ENCODE peak calls at places on chromosomes 16 and 17, in six cellular contexts. One of them, this sample, is unnamed.

GRCh38 chr17:40547079-40547784 is 18.0 kb downstream of the CCR7 start:
- DNase-seq in glutamatergic neuron: no peak
- DNase-seq in fibroblast of mammary gland: no peak
- DNase-seq in foreskin fibroblast: no peak
- DNase-seq in uterus: peak
- DNase-seq in AG04450: no peak
- DNase-seq in this sample: no peak

GRCh38 chr16:73231379-73231778 is 183.5 kb upstream of the ZFHX3 start:
- DNase-seq in glutamatergic neuron: no peak
- DNase-seq in foreskin fibroblast: no peak
- DNase-seq in AG04450: no peak
- DNase-seq in uterus: no peak
- DNase-seq in fibroblast of mammary gland: no peak
- DNase-seq in this sample: no peak

GRCh38 chr16:566475-567361 is at the start of gene NHLRC4:
- DNase-seq in uterus: peak
- DNase-seq in AG04450: no peak
- DNase-seq in foreskin fibroblast: peak
- DNase-seq in glutamatergic neuron: peak
- DNase-seq in fibroblast of mammary gland: peak
- DNase-seq in this sample: peak

GRCh38 chr17:57762375-57762916 is 17.3 kb upstream of the CCDC182 start:
- DNase-seq in AG04450: no peak
- DNase-seq in uterus: no peak
- DNase-seq in foreskin fibroblast: no peak
- DNase-seq in fibroblast of mammary gland: no peak
- DNase-seq in glutamatergic neuron: no peak
- DNase-seq in this sample: no peak

GRCh38 chr16:2044541-2044940 is 3.1 kb downstream of the NTHL1 start:
- DNase-seq in foreskin fibroblast: no peak
- DNase-seq in AG04450: no peak
- DNase-seq in glutamatergic neuron: peak
- DNase-seq in uterus: no peak
- DNase-seq in fibroblast of mammary gland: no peak
- DNase-seq in this sample: no peak

GRCh38 chr16:66050991-66051390 is 315.5 kb upstream of the CDH5 start:
- DNase-seq in glutamatergic neuron: no peak
- DNase-seq in foreskin fibroblast: no peak
- DNase-seq in AG04450: no peak
- DNase-seq in uterus: no peak
- DNase-seq in fibroblast of mammary gland: no peak
- DNase-seq in this sample: no peak

GRCh38 chr16:57577214-57577613 is 34.8 kb downstream of the ADGRG5 start:
- DNase-seq in uterus: peak
- DNase-seq in foreskin fibroblast: no peak
- DNase-seq in AG04450: no peak
- DNase-seq in fibroblast of mammary gland: no peak
- DNase-seq in glutamatergic neuron: no peak
- DNase-seq in this sample: no peak

GRCh38 chr17:35766903-35767510 is 6.3 kb downstream of the C17orf50 start:
- DNase-seq in uterus: no peak
- DNase-seq in AG04450: no peak
- DNase-seq in fibroblast of mammary gland: peak
- DNase-seq in foreskin fibroblast: no peak
- DNase-seq in glutamatergic neuron: no peak
- DNase-seq in this sample: peak

GRCh38 chr17:50360716-50361115 is 12.3 kb downstream of the MRPL27 start:
- DNase-seq in glutamatergic neuron: no peak
- DNase-seq in AG04450: no peak
- DNase-seq in uterus: no peak
- DNase-seq in fibroblast of mammary gland: no peak
- DNase-seq in foreskin fibroblast: no peak
- DNase-seq in this sample: no peak

GRCh38 chr17:72705905-72706395 is 386.5 kb downstream of the SLC39A11 start:
- DNase-seq in foreskin fibroblast: no peak
- DNase-seq in glutamatergic neuron: no peak
- DNase-seq in fibroblast of mammary gland: no peak
- DNase-seq in uterus: no peak
- DNase-seq in AG04450: no peak
- DNase-seq in this sample: peak

GRCh38 chr16:50035468-50035992 is 10.5 kb downstream of the CNEP1R1 start:
- DNase-seq in AG04450: no peak
- DNase-seq in fibroblast of mammary gland: no peak
- DNase-seq in foreskin fibroblast: no peak
- DNase-seq in glutamatergic neuron: no peak
- DNase-seq in uterus: no peak
- DNase-seq in this sample: no peak

GRCh38 chr17:32261937-32262510 is 3.6 kb upstream of the RHBDL3 start:
- DNase-seq in uterus: no peak
- DNase-seq in foreskin fibroblast: no peak
- DNase-seq in glutamatergic neuron: peak
- DNase-seq in AG04450: no peak
- DNase-seq in fibroblast of mammary gland: no peak
- DNase-seq in this sample: no peak

GRCh38 chr17:32264823-32265191 is 825 bp upstream of the RHBDL3 start:
- DNase-seq in fibroblast of mammary gland: no peak
- DNase-seq in foreskin fibroblast: no peak
- DNase-seq in AG04450: no peak
- DNase-seq in glutamatergic neuron: peak
- DNase-seq in uterus: no peak
- DNase-seq in this sample: no peak

GRCh38 chr17:32265192-32265895 is at the start of gene RHBDL3:
- DNase-seq in foreskin fibroblast: no peak
- DNase-seq in fibroblast of mammary gland: no peak
- DNase-seq in AG04450: no peak
- DNase-seq in glutamatergic neuron: peak
- DNase-seq in uterus: peak
- DNase-seq in this sample: no peak

GRCh38 chr17:32265896-32266388 is 310 bp downstream of the RHBDL3 start:
- DNase-seq in uterus: no peak
- DNase-seq in fibroblast of mammary gland: no peak
- DNase-seq in AG04450: no peak
- DNase-seq in foreskin fibroblast: no peak
- DNase-seq in glutamatergic neuron: no peak
- DNase-seq in this sample: no peak

GRCh38 chr17:32264140-32264799 is 1.4 kb upstream of the RHBDL3 start:
- DNase-seq in foreskin fibroblast: no peak
- DNase-seq in glutamatergic neuron: peak
- DNase-seq in fibroblast of mammary gland: no peak
- DNase-seq in uterus: no peak
- DNase-seq in AG04450: no peak
- DNase-seq in this sample: no peak
- TF ChIP-seq CTCF in foreskin fibroblast: no peak
- TF ChIP-seq CTCF in glutamatergic neuron: peak
- TF ChIP-seq CTCF in fibroblast of mammary gland: peak
- TF ChIP-seq CTCF in uterus: peak
- TF ChIP-seq CTCF in AG04450: peak
- TF ChIP-seq CTCF in this sample: no peak

GRCh38 chr17:1168537-1169234 is 11.1 kb downstream of the ABR start:
- DNase-seq in uterus: no peak
- DNase-seq in fibroblast of mammary gland: no peak
- DNase-seq in AG04450: no peak
- DNase-seq in glutamatergic neuron: peak
- DNase-seq in foreskin fibroblast: no peak
- DNase-seq in this sample: no peak

GRCh38 chr17:1169471-1169908 is 10.3 kb downstream of the ABR start:
- DNase-seq in foreskin fibroblast: no peak
- DNase-seq in glutamatergic neuron: no peak
- DNase-seq in uterus: no peak
- DNase-seq in AG04450: no peak
- DNase-seq in fibroblast of mammary gland: no peak
- DNase-seq in this sample: no peak

GRCh38 chr17:1169913-1170312 is 9.9 kb downstream of the ABR start:
- DNase-seq in fibroblast of mammary gland: no peak
- DNase-seq in glutamatergic neuron: no peak
- DNase-seq in uterus: no peak
- DNase-seq in foreskin fibroblast: no peak
- DNase-seq in AG04450: no peak
- DNase-seq in this sample: no peak

GRCh38 chr17:1171953-1172352 is 7.8 kb downstream of the ABR start:
- DNase-seq in uterus: no peak
- DNase-seq in fibroblast of mammary gland: no peak
- DNase-seq in glutamatergic neuron: no peak
- DNase-seq in AG04450: no peak
- DNase-seq in foreskin fibroblast: no peak
- DNase-seq in this sample: no peak

DNA sequence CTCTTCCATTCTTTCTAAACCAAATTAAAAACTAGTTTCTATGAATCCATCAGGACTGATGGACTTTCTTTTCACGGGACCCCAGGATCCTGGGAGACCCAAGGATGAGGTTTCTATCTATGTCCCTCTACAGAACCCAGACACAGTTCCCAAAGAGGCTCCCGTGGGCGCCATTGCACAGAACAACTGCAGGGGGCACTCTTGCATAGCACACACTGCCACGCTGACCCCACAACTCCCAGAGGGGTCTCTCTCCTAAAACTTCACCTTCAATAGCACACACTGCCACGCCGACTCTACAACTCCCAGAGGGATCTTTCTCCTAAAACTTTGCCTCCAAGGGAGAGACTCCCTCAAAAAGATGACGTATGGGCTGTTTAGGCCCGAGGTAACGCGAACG is 9.0 kb downstream of the ABR start:
- DNase-seq in foreskin fibroblast: no peak
- DNase-seq in AG04450: no peak
- DNase-seq in glutamatergic neuron: no peak
- DNase-seq in uterus: no peak
- DNase-seq in fibroblast of mammary gland: no peak
- DNase-seq in this sample: no peak
- TF ChIP-seq CTCF in foreskin fibroblast: no peak
- TF ChIP-seq CTCF in AG04450: peak
- TF ChIP-seq CTCF in glutamatergic neuron: peak
- TF ChIP-seq CTCF in uterus: no peak
- TF ChIP-seq CTCF in fibroblast of mammary gland: peak
- TF ChIP-seq CTCF in this sample: peak

DNA sequence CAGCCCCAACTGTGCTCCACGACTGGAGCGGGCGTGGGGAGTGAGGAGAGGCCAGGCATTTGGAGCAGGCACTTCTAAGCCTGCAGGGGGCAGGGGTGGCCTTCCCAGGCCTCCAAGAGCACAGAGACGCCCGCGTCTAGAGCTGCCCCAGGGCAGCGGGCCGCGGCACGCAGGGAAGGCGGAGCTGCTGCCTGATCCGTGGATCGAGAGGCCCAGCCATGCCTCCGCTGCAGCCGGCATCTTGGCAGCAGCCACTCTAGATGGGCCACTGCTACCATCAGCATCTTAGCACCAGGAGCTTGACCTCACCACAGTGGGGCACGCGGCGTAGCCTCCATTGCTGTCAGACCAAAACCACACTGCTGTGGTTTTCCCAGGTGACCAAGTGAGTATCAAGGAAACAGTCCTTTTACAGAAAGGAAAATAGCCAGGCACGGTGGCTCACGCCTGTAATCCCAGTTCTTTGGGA is 20.4 kb upstream of the WDR45B start:
- DNase-seq in fibroblast of mammary gland: peak
- DNase-seq in uterus: no peak
- DNase-seq in glutamatergic neuron: peak
- DNase-seq in foreskin fibroblast: peak
- DNase-seq in AG04450: peak
- DNase-seq in this sample: peak
- TF ChIP-seq CTCF in fibroblast of mammary gland: peak
- TF ChIP-seq CTCF in uterus: peak
- TF ChIP-seq CTCF in glutamatergic neuron: no peak
- TF ChIP-seq CTCF in foreskin fibroblast: peak
- TF ChIP-seq CTCF in AG04450: peak
- TF ChIP-seq CTCF in this sample: peak

GRCh38 chr16:77170805-77171204 is 20.2 kb upstream of the MON1B start:
- DNase-seq in uterus: no peak
- DNase-seq in foreskin fibroblast: no peak
- DNase-seq in AG04450: no peak
- DNase-seq in glutamatergic neuron: no peak
- DNase-seq in fibroblast of mammary gland: no peak
- DNase-seq in this sample: no peak

GRCh38 chr16:77172964-77173363 is 18.0 kb upstream of the MON1B start:
- DNase-seq in AG04450: no peak
- DNase-seq in uterus: no peak
- DNase-seq in foreskin fibroblast: no peak
- DNase-seq in fibroblast of mammary gland: peak
- DNase-seq in glutamatergic neuron: no peak
- DNase-seq in this sample: no peak

GRCh38 chr16:77171750-77172635 is 19.0 kb upstream of the MON1B start:
- DNase-seq in fibroblast of mammary gland: peak
- DNase-seq in AG04450: peak
- DNase-seq in uterus: no peak
- DNase-seq in foreskin fibroblast: peak
- DNase-seq in glutamatergic neuron: no peak
- DNase-seq in this sample: peak

DNA sequence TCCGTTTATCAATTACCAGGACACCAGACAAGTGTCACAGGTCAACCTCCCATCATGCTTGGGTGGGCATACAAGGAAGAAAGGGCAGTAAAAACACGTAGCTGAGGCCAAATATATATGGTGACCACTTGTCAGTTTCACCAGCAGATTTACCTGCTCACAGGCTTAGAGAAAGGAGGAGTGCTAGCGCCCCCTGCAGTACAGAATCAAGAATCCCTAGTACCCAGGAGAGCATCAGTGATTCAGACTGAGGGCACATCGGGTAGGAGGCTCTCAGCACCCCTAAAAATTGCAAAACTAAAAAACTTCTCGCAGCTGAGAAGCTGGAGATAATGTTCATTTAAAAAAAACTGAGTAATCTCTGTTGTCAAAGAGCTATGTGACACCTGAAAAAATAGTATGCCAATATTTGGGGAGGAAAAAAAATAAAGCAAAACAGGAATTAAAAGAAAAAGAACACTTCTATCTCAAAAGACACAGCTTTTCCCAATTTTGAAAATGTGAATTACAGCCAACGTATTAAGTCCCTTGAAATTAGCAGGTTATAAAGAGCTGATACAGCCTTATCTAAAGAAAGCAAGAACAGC is 21.2 kb upstream of the MON1B start:
- DNase-seq in fibroblast of mammary gland: peak
- DNase-seq in foreskin fibroblast: peak
- DNase-seq in AG04450: no peak
- DNase-seq in uterus: no peak
- DNase-seq in glutamatergic neuron: peak
- DNase-seq in this sample: peak
- TF ChIP-seq CTCF in fibroblast of mammary gland: peak
- TF ChIP-seq CTCF in foreskin fibroblast: peak
- TF ChIP-seq CTCF in AG04450: peak
- TF ChIP-seq CTCF in uterus: no peak
- TF ChIP-seq CTCF in glutamatergic neuron: peak
- TF ChIP-seq CTCF in this sample: peak

GRCh38 chr17:61411114-61411943 is 11.7 kb downstream of the TBX2 start:
- DNase-seq in glutamatergic neuron: peak
- DNase-seq in fibroblast of mammary gland: peak
- DNase-seq in uterus: peak
- DNase-seq in foreskin fibroblast: peak
- DNase-seq in AG04450: no peak
- DNase-seq in this sample: peak
- TF ChIP-seq CTCF in glutamatergic neuron: peak
- TF ChIP-seq CTCF in fibroblast of mammary gland: peak
- TF ChIP-seq CTCF in uterus: peak
- TF ChIP-seq CTCF in foreskin fibroblast: peak
- TF ChIP-seq CTCF in AG04450: peak
- TF ChIP-seq CTCF in this sample: no peak

DNA sequence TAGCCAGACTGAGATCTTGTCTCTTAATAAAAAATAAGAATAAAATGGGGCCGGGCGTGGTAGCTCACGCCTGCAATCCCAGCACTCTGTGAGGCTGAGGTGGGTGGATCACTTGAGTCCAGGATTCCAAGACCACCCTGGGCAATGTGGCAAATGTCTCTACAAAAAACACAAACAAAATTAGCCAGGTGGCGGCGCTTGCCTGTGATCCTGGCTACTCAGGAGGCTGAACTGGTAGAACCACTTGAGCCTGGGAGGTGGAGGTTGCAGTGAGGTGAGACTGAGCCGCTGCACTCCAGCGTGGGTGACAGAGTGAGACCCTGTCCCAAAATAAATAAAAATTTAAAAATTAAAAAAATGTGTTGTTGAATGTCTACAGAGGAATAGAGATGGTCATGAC is 2.9 kb upstream of the DEF8 start:
- DNase-seq in glutamatergic neuron: no peak
- DNase-seq in fibroblast of mammary gland: no peak
- DNase-seq in foreskin fibroblast: no peak
- DNase-seq in uterus: no peak
- DNase-seq in AG04450: no peak
- DNase-seq in this sample: no peak
- TF ChIP-seq CTCF in glutamatergic neuron: no peak
- TF ChIP-seq CTCF in fibroblast of mammary gland: no peak
- TF ChIP-seq CTCF in foreskin fibroblast: no peak
- TF ChIP-seq CTCF in uterus: no peak
- TF ChIP-seq CTCF in AG04450: no peak
- TF ChIP-seq CTCF in this sample: no peak